ENCODE peak calls at places on chromosome 18, in ten cellular contexts. One of them, this sample, is unnamed.

GRCh38 chr18:48975817-48976649 is 25.3 kb upstream of the SMAD7 start:
- DNase-seq in epithelial cell of esophagus: peak
- DNase-seq in thoracic aorta: no peak
- DNase-seq in MM.1S: peak
- DNase-seq in T-helper 2 cell: no peak
- DNase-seq in cardiac muscle cell: peak
- DNase-seq in occipital lobe: peak
- DNase-seq in retina: peak
- DNase-seq in GM04504: no peak
- DNase-seq in RWPE1: peak
- DNase-seq in this sample: no peak

GRCh38 chr18:46756172-46756558 is 688 bp downstream of the ST8SIA5 start:
- DNase-seq in epithelial cell of esophagus: no peak
- DNase-seq in thoracic aorta: no peak
- DNase-seq in MM.1S: no peak
- DNase-seq in T-helper 2 cell: no peak
- DNase-seq in cardiac muscle cell: no peak
- DNase-seq in occipital lobe: no peak
- DNase-seq in retina: peak
- DNase-seq in GM04504: no peak
- DNase-seq in RWPE1: no peak
- DNase-seq in this sample: no peak

GRCh38 chr18:36889316-36889715 is 60.4 kb downstream of the KIAA1328 start:
- DNase-seq in epithelial cell of esophagus: no peak
- DNase-seq in thoracic aorta: no peak
- DNase-seq in MM.1S: no peak
- DNase-seq in T-helper 2 cell: no peak
- DNase-seq in cardiac muscle cell: no peak
- DNase-seq in occipital lobe: no peak
- DNase-seq in retina: no peak
- DNase-seq in GM04504: no peak
- DNase-seq in RWPE1: no peak
- DNase-seq in this sample: no peak

GRCh38 chr18:49857708-49858107 is 44.4 kb upstream of the ACAA2 start:
- DNase-seq in epithelial cell of esophagus: no peak
- DNase-seq in thoracic aorta: no peak
- DNase-seq in MM.1S: no peak
- DNase-seq in T-helper 2 cell: no peak
- DNase-seq in cardiac muscle cell: no peak
- DNase-seq in occipital lobe: no peak
- DNase-seq in retina: no peak
- DNase-seq in GM04504: no peak
- DNase-seq in RWPE1: no peak
- DNase-seq in this sample: no peak

GRCh38 chr18:48023334-48024008 is 93.0 kb upstream of the SMAD2 start:
- DNase-seq in epithelial cell of esophagus: peak
- DNase-seq in thoracic aorta: no peak
- DNase-seq in MM.1S: peak
- DNase-seq in T-helper 2 cell: no peak
- DNase-seq in cardiac muscle cell: peak
- DNase-seq in occipital lobe: no peak
- DNase-seq in retina: peak
- DNase-seq in GM04504: no peak
- DNase-seq in RWPE1: peak
- DNase-seq in this sample: peak

GRCh38 chr18:12657048-12657848 is 659 bp downstream of the SPIRE1 start:
- DNase-seq in epithelial cell of esophagus: peak
- DNase-seq in thoracic aorta: no peak
- DNase-seq in MM.1S: peak
- DNase-seq in T-helper 2 cell: no peak
- DNase-seq in cardiac muscle cell: peak
- DNase-seq in occipital lobe: peak
- DNase-seq in retina: peak
- DNase-seq in GM04504: peak
- DNase-seq in RWPE1: no peak
- DNase-seq in this sample: peak

GRCh38 chr18:41842886-41843285 is 112.1 kb upstream of the PIK3C3 start:
- DNase-seq in epithelial cell of esophagus: peak
- DNase-seq in thoracic aorta: no peak
- DNase-seq in MM.1S: no peak
- DNase-seq in T-helper 2 cell: no peak
- DNase-seq in cardiac muscle cell: no peak
- DNase-seq in occipital lobe: no peak
- DNase-seq in retina: no peak
- DNase-seq in GM04504: no peak
- DNase-seq in RWPE1: peak
- DNase-seq in this sample: no peak

GRCh38 chr18:58496937-58497336 is 132.0 kb downstream of the ALPK2 start:
- DNase-seq in epithelial cell of esophagus: peak
- DNase-seq in thoracic aorta: no peak
- DNase-seq in MM.1S: no peak
- DNase-seq in T-helper 2 cell: no peak
- DNase-seq in cardiac muscle cell: no peak
- DNase-seq in occipital lobe: no peak
- DNase-seq in retina: no peak
- DNase-seq in GM04504: no peak
- DNase-seq in RWPE1: peak
- DNase-seq in this sample: peak

GRCh38 chr18:70578480-70578879 is 289.6 kb downstream of the SOCS6 start:
- DNase-seq in epithelial cell of esophagus: no peak
- DNase-seq in thoracic aorta: no peak
- DNase-seq in MM.1S: no peak
- DNase-seq in T-helper 2 cell: no peak
- DNase-seq in cardiac muscle cell: no peak
- DNase-seq in occipital lobe: no peak
- DNase-seq in retina: no peak
- DNase-seq in GM04504: no peak
- DNase-seq in RWPE1: no peak
- DNase-seq in this sample: no peak

GRCh38 chr18:62659698-62660097 is 55.6 kb upstream of the PHLPP1 start:
- DNase-seq in epithelial cell of esophagus: no peak
- DNase-seq in thoracic aorta: no peak
- DNase-seq in MM.1S: no peak
- DNase-seq in T-helper 2 cell: no peak
- DNase-seq in cardiac muscle cell: no peak
- DNase-seq in occipital lobe: no peak
- DNase-seq in retina: peak
- DNase-seq in GM04504: no peak
- DNase-seq in RWPE1: no peak
- DNase-seq in this sample: no peak

GRCh38 chr18:77116201-77117080 is 16.1 kb downstream of the MBP start:
- DNase-seq in epithelial cell of esophagus: no peak
- DNase-seq in thoracic aorta: no peak
- DNase-seq in MM.1S: no peak
- DNase-seq in T-helper 2 cell: no peak
- DNase-seq in cardiac muscle cell: no peak
- DNase-seq in occipital lobe: no peak
- DNase-seq in retina: no peak
- DNase-seq in GM04504: no peak
- DNase-seq in RWPE1: no peak
- DNase-seq in this sample: no peak

GRCh38 chr18:7921938-7922587 is 354.9 kb downstream of the PTPRM start:
- DNase-seq in epithelial cell of esophagus: peak
- DNase-seq in thoracic aorta: no peak
- DNase-seq in MM.1S: no peak
- DNase-seq in T-helper 2 cell: no peak
- DNase-seq in cardiac muscle cell: no peak
- DNase-seq in occipital lobe: no peak
- DNase-seq in retina: no peak
- DNase-seq in GM04504: peak
- DNase-seq in RWPE1: peak
- DNase-seq in this sample: no peak

GRCh38 chr18:22223263-22223960 is 54.0 kb downstream of the GATA6 start:
- DNase-seq in epithelial cell of esophagus: peak
- DNase-seq in thoracic aorta: peak
- DNase-seq in MM.1S: no peak
- DNase-seq in T-helper 2 cell: no peak
- DNase-seq in cardiac muscle cell: no peak
- DNase-seq in occipital lobe: no peak
- DNase-seq in retina: no peak
- DNase-seq in GM04504: peak
- DNase-seq in RWPE1: peak
- DNase-seq in this sample: no peak

GRCh38 chr18:58609536-58609993 is 19.3 kb downstream of the ALPK2 start:
- DNase-seq in epithelial cell of esophagus: no peak
- DNase-seq in thoracic aorta: no peak
- DNase-seq in MM.1S: no peak
- DNase-seq in T-helper 2 cell: no peak
- DNase-seq in cardiac muscle cell: no peak
- DNase-seq in occipital lobe: no peak
- DNase-seq in retina: no peak
- DNase-seq in GM04504: no peak
- DNase-seq in RWPE1: no peak
- DNase-seq in this sample: no peak

GRCh38 chr18:68822926-68823325 is 25.0 kb downstream of the CCDC102B start:
- DNase-seq in epithelial cell of esophagus: no peak
- DNase-seq in thoracic aorta: no peak
- DNase-seq in MM.1S: no peak
- DNase-seq in T-helper 2 cell: no peak
- DNase-seq in cardiac muscle cell: no peak
- DNase-seq in occipital lobe: no peak
- DNase-seq in retina: no peak
- DNase-seq in GM04504: no peak
- DNase-seq in RWPE1: no peak
- DNase-seq in this sample: no peak

GRCh38 chr18:25102657-25103056 is 249.3 kb downstream of the ZNF521 start:
- DNase-seq in epithelial cell of esophagus: no peak
- DNase-seq in thoracic aorta: no peak
- DNase-seq in MM.1S: no peak
- DNase-seq in T-helper 2 cell: no peak
- DNase-seq in cardiac muscle cell: no peak
- DNase-seq in occipital lobe: no peak
- DNase-seq in retina: no peak
- DNase-seq in GM04504: no peak
- DNase-seq in RWPE1: no peak
- DNase-seq in this sample: no peak